ENCODE peak calls at places on chromosomes 16 and 17, in four cellular contexts. E is HepG2, M is GM12878, X is K562. C is an unnamed sample.

GRCh38 chr17:2996208-2996855 is 67.1 kb downstream of the OR1D5 start:
- DNase-seq in E (no peak), X (no peak), M (no peak), C (peak)

GRCh38 chr17:59423137-59423703 is 91.8 kb downstream of the YPEL2 start:
- DNase-seq in X (peak), M (no peak), E (peak), C (peak)

GRCh38 chr16:14148569-14148968 is 77.5 kb downstream of the MRTFB start:
- DNase-seq in E (no peak), M (no peak), X (no peak), C (no peak)

GRCh38 chr17:45229681-45230409 is 8.2 kb downstream of the FMNL1 start:
- DNase-seq in X (no peak), M (no peak), E (no peak), C (no peak)

GRCh38 chr16:67641779-67642708 is 2.9 kb upstream of the CARMIL2 start:
- DNase-seq in E (no peak), X (no peak), M (no peak), C (peak)

GRCh38 chr16:85675528-85675927 is 13.2 kb downstream of the GINS2 start:
- DNase-seq in M (no peak), E (peak), X (no peak), C (peak)

GRCh38 chr17:48738424-48738802 is 9.9 kb upstream of the HOXB13 start:
- DNase-seq in X (no peak), E (no peak), M (no peak), C (no peak)

GRCh38 chr17:46768540-46768870 is 50.0 kb downstream of the WNT3 start:
- DNase-seq in X (no peak), E (no peak), M (no peak), C (no peak)

GRCh38 chr16:69179255-69180010 is 7.5 kb upstream of the SNTB2 start:
- DNase-seq in M (no peak), E (peak), X (no peak), C (peak)

GRCh38 chr17:37047631-37048104 is 98.9 kb downstream of the AATF start:
- DNase-seq in X (peak), M (peak), E (peak), C (peak)

GRCh38 chr17:82117139-82118090 is 19.4 kb upstream of the FASN start:
- DNase-seq in M (no peak), E (peak), X (no peak), C (no peak)

GRCh38 chr17:51076821-51077220 is 43.8 kb downstream of the SPAG9 start:
- DNase-seq in E (no peak), X (no peak), M (no peak), C (no peak)

GRCh38 chr16:85276741-85277140 is 164.5 kb upstream of the CIBAR2 start:
- DNase-seq in X (no peak), M (no peak), E (no peak), C (no peak)

GRCh38 chr17:37259030-37259735 is 116.6 kb upstream of the C17orf78 start:
- DNase-seq in X (peak), M (no peak), E (no peak), C (peak)

GRCh38 chr17:76208120-76208519 is 32.2 kb downstream of the RNF157 start:
- DNase-seq in E (no peak), M (peak), X (no peak), C (no peak)

GRCh38 chr17:10598620-10599019 is 49.2 kb upstream of the MYH2 start:
- DNase-seq in X (no peak), E (no peak), M (no peak), C (no peak)

GRCh38 chr17:3935140-3935542 is 18.9 kb upstream of the P2RX1 start:
- DNase-seq in X (peak), E (peak), M (no peak), C (peak)

GRCh38 chr17:8159459-8160223 is 3.1 kb downstream of the VAMP2 start:
- DNase-seq in M (no peak), E (no peak), X (no peak), C (no peak)

GRCh38 chr16:47600376-47600775 is 139.2 kb downstream of the PHKB start:
- DNase-seq in M (no peak), E (no peak), X (no peak), C (no peak)

GRCh38 chr17:48613862-48614694 is 1.0 kb downstream of the HOXB8 start:
- DNase-seq in X (no peak), M (no peak), E (no peak), C (peak)

GRCh38 chr16:78505544-78506371 is 406.3 kb downstream of the WWOX start:
- DNase-seq in M (no peak), E (peak), X (no peak), C (no peak)

GRCh38 chr17:18182978-18183333 is 672 bp upstream of the ALKBH5 start:
- DNase-seq in X (peak), E (no peak), M (no peak), C (no peak)

GRCh38 chr16:50517450-50518252 is 30.5 kb upstream of the NKD1 start:
- DNase-seq in E (no peak), X (no peak), M (no peak), C (no peak)

GRCh38 chr16:86532526-86532815 is 22.1 kb downstream of the FOXF1 start:
- DNase-seq in M (no peak), X (no peak), E (no peak), C (no peak)

GRCh38 chr17:7880076-7880868 is 8.3 kb upstream of the CHD3 start:
- DNase-seq in E (no peak), M (no peak), X (peak), C (no peak)

GRCh38 chr17:6090253-6090652 is 20.1 kb downstream of the WSCD1 start:
- DNase-seq in E (no peak), M (no peak), X (no peak), C (peak)

GRCh38 chr16:85612801-85613608 is at the start of gene GSE1:
- DNase-seq in E (peak), M (peak), X (peak), C (peak)

GRCh38 chr16:48102083-48103008 is 53.4 kb downstream of the ABCC12 start:
- DNase-seq in X (no peak), E (no peak), M (no peak), C (no peak)

GRCh38 chr17:67072885-67073284 is 28.5 kb downstream of the CACNG1 start:
- DNase-seq in X (no peak), E (no peak), M (no peak), C (no peak)

GRCh38 chr16:85485379-85485778 is 127.7 kb upstream of the GSE1 start:
- DNase-seq in M (no peak), E (no peak), X (no peak), C (no peak)

GRCh38 chr16:9134739-9135138 is 43.3 kb downstream of the HAPSTR1 start:
- DNase-seq in E (peak), X (no peak), M (no peak), C (peak)

GRCh38 chr16:30761427-30761927 is 385 bp downstream of the CFAP119 start:
- DNase-seq in E (no peak), X (peak), M (no peak), C (peak)

GRCh38 chr17:50904522-50905459 is 38.6 kb upstream of the TOB1 start:
- DNase-seq in X (no peak), E (peak), M (no peak), C (no peak)

GRCh38 chr16:50282010-50282538 is 15.7 kb downstream of the ADCY7 start:
- DNase-seq in E (no peak), M (peak), X (no peak), C (no peak)

GRCh38 chr17:79872762-79873161 is 33.5 kb upstream of the CBX4 start:
- DNase-seq in M (no peak), E (no peak), X (no peak), C (no peak)

GRCh38 chr17:83143817-83144231 is 64.4 kb downstream of the METRNL start:
- DNase-seq in X (no peak), M (no peak), E (no peak), C (no peak)

GRCh38 chr16:82194076-82194475 is 24.1 kb upstream of the MPHOSPH6 start:
- DNase-seq in E (no peak), M (no peak), X (no peak), C (no peak)

GRCh38 chr17:18039535-18040286 is 503 bp downstream of the GID4 start:
- DNase-seq in X (peak), E (no peak), M (no peak), C (peak)

GRCh38 chr17:50722746-50723145 is 3.3 kb downstream of the LUC7L3 start:
- DNase-seq in X (no peak), E (no peak), M (no peak), C (no peak)

GRCh38 chr16:80802902-80803301 is 1.5 kb downstream of the CDYL2 start:
- DNase-seq in X (no peak), M (no peak), E (no peak), C (no peak)

GRCh38 chr16:80804451-80805383 is at the start of gene CDYL2:
- DNase-seq in E (no peak), X (peak), M (no peak), C (no peak)

GRCh38 chr16:80804061-80804450 is 342 bp downstream of the CDYL2 start:
- DNase-seq in E (peak), X (no peak), M (no peak), C (peak)

GRCh38 chr16:80802129-80802528 is 2.3 kb downstream of the CDYL2 start:
- DNase-seq in E (no peak), M (no peak), X (no peak), C (no peak)

DNA sequence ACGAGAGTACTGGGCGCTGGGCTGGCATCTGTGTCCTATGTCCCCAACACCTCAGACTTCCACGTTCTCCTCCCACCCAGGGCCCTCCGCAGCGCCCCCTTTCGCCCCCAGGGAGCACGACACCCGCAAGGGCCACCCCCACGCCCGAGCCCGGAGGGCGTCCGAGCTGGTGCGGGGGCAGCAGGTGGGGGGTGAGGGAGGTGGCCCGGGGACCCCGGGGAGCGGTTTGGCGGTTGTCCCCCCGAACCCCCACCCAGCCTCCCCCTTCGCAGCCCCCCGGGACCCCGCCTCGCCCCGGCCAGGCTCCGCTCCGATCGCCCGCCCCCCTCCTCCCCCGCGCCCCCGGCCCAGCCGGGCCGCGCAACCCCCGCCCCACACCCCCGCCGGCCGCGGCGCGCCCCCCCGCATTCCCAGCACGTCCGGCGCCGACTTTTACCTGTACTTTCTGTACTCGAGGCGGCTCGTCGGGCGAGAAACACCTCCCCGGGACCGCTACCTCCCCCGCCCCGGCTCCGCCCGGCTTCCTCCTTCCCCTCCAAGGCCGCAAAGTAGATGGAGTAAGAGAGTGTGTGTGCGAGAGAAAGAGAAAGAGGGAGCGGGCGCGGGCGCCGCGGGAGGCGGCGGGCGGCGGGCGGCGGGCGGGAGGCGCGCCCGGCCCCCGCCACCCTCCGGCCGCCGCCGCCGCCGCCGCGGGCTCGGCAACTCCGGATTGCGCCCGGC is 897 bp downstream of the CDYL2 start:
- DNase-seq in E (no peak), M (no peak), X (peak), C (peak)
- TF ChIP-seq MYC in E (no peak), M (no peak), X (no peak), C (no peak)

GRCh38 chr17:44007346-44008204 is 3.2 kb downstream of the NAGS start:
- DNase-seq in M (no peak), E (no peak), X (no peak), C (no peak)
- H2AFZ ChIP-seq in M (peak), E (no peak), X (no peak), C (peak)

GRCh38 chr16:57834936-57835335 is 32.6 kb upstream of the KIFC3 start:
- DNase-seq in M (no peak), E (no peak), X (no peak), C (no peak)
- TF ChIP-seq MYC in M (no peak), E (no peak), X (no peak), C (no peak)

DNA sequence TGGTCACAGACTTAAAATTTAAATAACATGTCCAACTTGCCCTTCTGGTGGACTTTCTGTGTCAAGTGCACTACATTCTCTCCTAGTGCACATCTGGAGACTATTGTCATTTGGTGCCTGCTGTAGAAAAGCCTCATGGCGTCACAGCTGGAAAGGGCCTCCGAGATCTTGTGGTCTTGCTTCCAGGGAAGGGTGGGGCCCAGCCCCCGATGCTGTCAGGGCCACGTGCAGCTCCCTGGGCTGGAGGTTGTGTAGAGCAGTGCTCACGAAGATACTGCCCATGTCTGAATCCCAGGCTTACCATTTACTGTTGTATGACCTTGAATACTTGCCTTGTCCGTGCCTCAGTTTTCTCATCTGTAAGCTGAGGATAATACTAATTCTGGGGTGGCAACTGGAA is 6.8 kb upstream of the MPRIP start:
- DNase-seq in E (no peak), X (no peak), M (no peak), C (no peak)
- H2AFZ ChIP-seq in E (no peak), X (peak), M (no peak), C (no peak)

GRCh38 chr16:27993587-27993986 is 69.9 kb downstream of the GSG1L start:
- DNase-seq in M (no peak), E (no peak), X (no peak), C (no peak)

GRCh38 chr16:27994686-27995085 is 68.8 kb downstream of the GSG1L start:
- DNase-seq in X (no peak), M (no peak), E (no peak), C (no peak)

GRCh38 chr16:27985981-27986380 is 77.5 kb downstream of the GSG1L start:
- DNase-seq in M (no peak), E (no peak), X (no peak), C (no peak)

GRCh38 chr16:27995378-27995777 is 68.1 kb downstream of the GSG1L start:
- DNase-seq in X (no peak), M (no peak), E (no peak), C (no peak)

DNA sequence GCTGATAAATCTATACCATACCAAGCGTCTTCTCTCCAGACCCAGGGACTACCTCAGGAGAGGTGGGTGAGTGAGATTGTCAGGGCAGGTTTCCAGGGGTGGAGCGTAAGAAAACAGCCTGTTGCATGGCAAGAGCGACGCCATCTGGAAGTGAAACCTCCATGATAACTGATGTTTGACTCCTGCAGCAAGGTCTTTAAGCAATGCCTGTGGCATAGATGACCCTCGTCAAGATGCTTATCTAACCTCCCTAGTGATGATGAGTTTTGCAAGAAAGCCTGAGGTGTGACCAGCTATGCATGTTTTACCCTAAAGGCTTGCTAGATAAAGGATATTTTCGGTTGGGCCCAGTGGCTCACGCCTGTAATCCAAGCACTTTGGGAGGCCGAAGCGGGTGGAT is 71.6 kb downstream of the GSG1L start:
- DNase-seq in E (no peak), X (no peak), M (no peak), C (no peak)
- TF ChIP-seq MYC in E (no peak), X (no peak), M (no peak), C (no peak)

GRCh38 chr17:40060887-40061480 is 1.8 kb upstream of the THRA start:
- DNase-seq in X (no peak), E (no peak), M (no peak), C (no peak)
- H2AFZ ChIP-seq in X (no peak), E (no peak), M (no peak), C (no peak)

GRCh38 chr17:72514888-72515287 is 394.1 kb downstream of the SOX9 start:
- DNase-seq in E (no peak), X (no peak), M (no peak), C (no peak)
- TF ChIP-seq MYC in E (no peak), X (no peak), M (no peak), C (no peak)

GRCh38 chr16:58200398-58200797 is 2.5 kb upstream of the CSNK2A2 start:
- DNase-seq in M (no peak), X (no peak), E (no peak), C (no peak)

GRCh38 chr16:58198739-58199411 is 969 bp upstream of the CSNK2A2 start:
- DNase-seq in M (no peak), E (no peak), X (no peak), C (no peak)

GRCh38 chr16:58198022-58198683 is at the start of gene CSNK2A2:
- DNase-seq in M (no peak), X (peak), E (peak), C (no peak)

GRCh38 chr16:58197314-58198012 is 443 bp downstream of the CSNK2A2 start:
- DNase-seq in M (no peak), X (peak), E (no peak), C (no peak)

GRCh38 chr16:58201163-58201562 is 3.3 kb upstream of the CSNK2A2 start:
- DNase-seq in X (no peak), E (no peak), M (no peak), C (no peak)
- H2AFZ ChIP-seq in X (no peak), E (no peak), M (no peak), C (no peak)

DNA sequence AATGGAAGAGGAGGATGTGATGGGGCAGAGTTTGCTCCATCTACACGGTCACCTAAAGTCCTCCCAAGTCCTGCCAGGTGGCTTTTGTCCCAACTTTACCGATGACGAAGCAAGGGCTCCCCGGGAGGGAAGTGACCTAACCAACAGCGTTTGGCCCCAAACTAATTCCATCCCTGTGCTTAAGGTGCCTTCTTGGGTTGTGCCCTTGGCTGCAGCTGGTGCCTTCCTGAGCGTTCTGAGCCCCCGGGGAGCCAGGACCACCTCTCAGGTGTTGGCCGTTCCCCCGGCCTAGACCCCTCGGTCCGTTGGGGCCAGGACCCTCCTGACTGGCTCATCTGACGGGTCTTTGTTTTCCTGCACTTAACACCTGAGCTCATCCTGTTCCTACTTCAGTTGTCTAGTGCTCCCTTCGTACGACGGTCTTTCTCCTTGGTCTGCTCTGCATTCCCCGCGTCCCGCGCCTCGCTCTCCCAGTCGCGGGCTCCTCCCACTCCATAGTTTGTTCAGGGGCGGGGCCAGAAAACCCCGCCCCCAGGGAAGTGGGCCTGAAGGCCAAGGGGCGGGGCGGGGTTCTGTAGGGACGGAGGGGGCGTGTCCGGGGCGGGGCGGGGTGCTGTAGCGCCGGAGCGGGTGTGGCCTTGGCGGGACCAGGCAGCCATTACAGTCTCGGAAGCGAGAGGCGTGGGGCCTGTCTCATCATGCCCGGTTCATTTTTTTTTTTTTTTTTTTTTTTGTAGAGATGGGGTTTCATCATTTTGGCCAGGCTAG is 822 bp upstream of the ZSCAN10 start:
- DNase-seq in X (peak), E (peak), M (no peak), C (peak)
- TF ChIP-seq MYC in X (no peak), E (no peak), M (no peak), C (no peak)

C was measured in endothelial cell of umbilical vein.